ENCODE peak calls at places on chromosomes 7 and 10, in eight cellular contexts. R, D, E, B, O, F, W and P are unnamed samples.

GRCh38 chr10:71975891-71976725 is 11.9 kb downstream of the CHST3 start:
- DNase-seq in R (no peak), F (peak; percentile 84), D (no peak), O (no peak), E (no peak), W (peak; percentile 51), B (peak; percentile 60), P (no peak)

GRCh38 chr10:52308251-52309031 is 5.6 kb upstream of the DKK1 start:
- DNase-seq in B (peak; percentile 46), D (no peak), W (peak; percentile 71), R (peak; percentile 70), F (peak; percentile 71), E (peak; percentile 29), O (peak; percentile 51), P (no peak)

GRCh38 chr10:24483701-24484100 is 240.0 kb downstream of the ARHGAP21 start:
- DNase-seq in R (peak; percentile 69), F (peak; percentile 70), W (peak; percentile 77), O (no peak), D (peak; percentile 88), B (peak; percentile 81), E (no peak), P (no peak)

GRCh38 chr10:5550621-5551530 is 26.1 kb downstream of the CALML3 start:
- DNase-seq in F (peak; percentile 78), E (no peak), B (no peak), O (no peak), D (peak; percentile 74), R (no peak), W (peak; percentile 54), P (no peak)

GRCh38 chr10:102119417-102120141 is 589 bp downstream of the LDB1 start:
- DNase-seq in E (peak; percentile 69), R (peak; percentile 18), W (peak; percentile 80), O (peak; percentile 71), F (peak; percentile 74), B (peak; percentile 69), D (peak; percentile 86), P (peak; percentile 88)

GRCh38 chr7:55533050-55533728 is 39.1 kb downstream of the VOPP1 start:
- DNase-seq in E (peak; percentile 87), D (no peak), W (no peak), O (no peak), B (no peak), F (peak; percentile 78), R (peak; percentile 97), P (no peak)

GRCh38 chr7:114051871-114052324 is 133.1 kb upstream of the PPP1R3A start:
- DNase-seq in O (no peak), W (no peak), D (no peak), R (no peak), F (no peak), B (no peak), E (peak; percentile 50), P (no peak)

GRCh38 chr7:159098795-159099194 is 45.9 kb downstream of the VIPR2 start:
- DNase-seq in B (peak; percentile 25), F (no peak), R (no peak), E (no peak), W (peak; percentile 64), O (peak; percentile 37), D (peak; percentile 84), P (peak; percentile 85)

GRCh38 chr7:139118803-139119485 is 9.4 kb upstream of the ZC3HAV1 start:
- DNase-seq in R (no peak), B (no peak), O (no peak), E (peak; percentile 77), W (no peak), F (no peak), D (no peak), P (no peak)

DNA sequence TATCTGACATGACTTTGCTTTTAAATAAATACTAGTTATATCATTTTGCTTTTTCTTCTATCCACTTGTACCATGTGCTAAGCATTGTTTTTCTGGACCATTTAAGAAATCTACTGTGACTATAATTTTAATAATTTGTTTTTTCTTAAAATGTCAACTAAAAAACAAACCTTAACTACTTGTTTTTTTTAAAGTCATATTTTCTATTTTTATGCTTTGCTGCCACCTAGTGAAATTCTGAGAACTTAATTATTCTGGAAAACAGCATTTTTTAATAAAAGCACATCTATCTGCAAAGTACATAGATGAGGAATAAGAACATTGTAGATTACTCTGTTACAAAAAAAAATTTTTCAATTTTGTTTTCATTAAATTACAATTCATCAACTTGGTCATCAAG is 47.4 kb downstream of the ORC5 start:
- DNase-seq in B (no peak), R (peak; percentile 27), W (no peak), E (no peak), D (no peak), F (no peak), O (no peak), P (no peak)
- TF ChIP-seq CTCF in B (no peak), R (peak; percentile 41), W (peak; percentile 35), E (no peak), D (peak; percentile 20), F (peak; percentile 25), O (peak; percentile 39), P (peak; percentile 35)

GRCh38 chr7:101239191-101239950 is 1.8 kb upstream of the CLDN15 start:
- DNase-seq in R (no peak), W (no peak), B (no peak), D (peak; percentile 84), E (no peak), F (no peak), O (peak; percentile 53), P (no peak)

GRCh38 chr7:101241015-101241363 is 3.4 kb upstream of the CLDN15 start:
- DNase-seq in E (peak; percentile 85), D (no peak), R (no peak), W (no peak), F (no peak), O (no peak), B (no peak), P (no peak)

GRCh38 chr7:101239951-101240220 is 2.3 kb upstream of the CLDN15 start:
- DNase-seq in E (no peak), W (no peak), O (no peak), R (no peak), F (no peak), B (no peak), D (no peak), P (no peak)

GRCh38 chr7:101238226-101239182 is 902 bp upstream of the CLDN15 start:
- DNase-seq in D (peak; percentile 78), E (no peak), B (no peak), W (no peak), R (no peak), O (peak; percentile 63), F (no peak), P (no peak)

GRCh38 chr7:101240226-101241014 is 2.8 kb upstream of the CLDN15 start:
- DNase-seq in B (no peak), E (no peak), F (no peak), W (no peak), D (no peak), O (no peak), R (no peak), P (no peak)
- H3K27ac ChIP-seq in B (no peak overlapping the region), E (peak overlapping the region; percentile 37), F (no peak overlapping the region), W (peak overlapping the region; percentile 65), D (no peak overlapping the region), O (no peak overlapping the region), R (no peak overlapping the region), P (peak overlapping the region; percentile 85)

GRCh38 chr10:22986771-22987542 is 59.1 kb downstream of the ARMC3 start:
- DNase-seq in R (peak; percentile 32), E (no peak), F (peak; percentile 36), D (no peak), B (no peak), O (no peak), W (no peak), P (no peak)
- TF ChIP-seq CTCF in R (peak; percentile 50), E (no peak), F (peak; percentile 34), D (peak; percentile 34), B (peak; percentile 37), O (peak; percentile 43), W (peak; percentile 45), P (peak; percentile 31)

DNA sequence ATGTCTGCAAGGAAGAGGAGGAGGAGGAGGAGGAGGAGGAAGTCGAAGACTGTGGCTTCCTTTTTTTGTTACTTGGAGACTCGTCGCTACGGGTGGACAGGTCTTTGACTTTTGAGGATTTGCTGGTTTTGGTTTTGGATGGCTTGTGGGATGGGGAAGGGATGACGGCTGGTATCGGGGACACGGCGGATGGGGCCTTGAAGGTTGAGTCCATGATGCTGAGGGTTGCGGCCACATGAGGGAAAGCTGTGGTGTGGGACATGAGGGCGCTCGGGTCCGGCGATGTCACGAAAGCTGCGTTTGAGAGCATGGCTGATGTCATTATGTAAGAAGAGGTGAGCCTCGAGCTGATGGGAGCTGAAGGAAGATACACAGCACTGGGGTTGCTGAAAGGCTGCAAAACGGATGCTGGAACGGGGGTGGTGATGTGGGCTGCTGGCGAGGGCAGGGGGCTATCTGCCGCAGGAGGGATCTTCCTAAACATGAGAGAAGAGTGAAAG is 33.1 kb upstream of the EFCAB10 start:
- DNase-seq in E (no peak), R (no peak), D (no peak), W (peak; percentile 51), F (no peak), O (no peak), B (no peak), P (no peak)
- H3K27ac ChIP-seq in E (no peak overlapping the region), R (no peak overlapping the region), D (no peak overlapping the region), W (no peak overlapping the region), F (no peak overlapping the region), O (no peak overlapping the region), B (no peak overlapping the region), P (no peak overlapping the region)

GRCh38 chr10:63760708-63761047 is 239.5 kb downstream of the REEP3 start:
- DNase-seq in O (no peak), B (no peak), D (no peak), R (no peak), E (no peak), W (no peak), F (no peak), P (no peak)

GRCh38 chr10:63763744-63764143 is 242.5 kb downstream of the REEP3 start:
- DNase-seq in R (no peak), B (no peak), W (no peak), F (peak; percentile 20), O (no peak), E (no peak), D (no peak), P (no peak)

GRCh38 chr10:63759335-63759734 is 238.1 kb downstream of the REEP3 start:
- DNase-seq in O (no peak), F (no peak), D (no peak), W (no peak), E (no peak), R (no peak), B (peak; percentile 29), P (no peak)

GRCh38 chr10:63760034-63760707 is 239.0 kb downstream of the REEP3 start:
- DNase-seq in O (no peak), W (no peak), B (no peak), D (no peak), F (no peak), E (no peak), R (no peak), P (no peak)

GRCh38 chr10:63761243-63761642 is 240.0 kb downstream of the REEP3 start:
- DNase-seq in O (no peak), E (no peak), R (no peak), F (no peak), B (no peak), W (no peak), D (no peak), P (no peak)
- TF ChIP-seq CTCF in O (no peak), E (no peak), R (no peak), F (no peak), B (no peak), W (no peak), D (no peak), P (no peak)